ENCODE peak calls at places on chromosomes 13 and 19, in six cellular contexts. A, T, Z, M, V and Y are unnamed samples.

GRCh38 chr13:35889560-35889959 is 241.6 kb downstream of the DCLK1 start:
- DNase-seq in V (no peak), T (peak; percentile 22), Z (no peak), A (no peak), M (no peak), Y (no peak)

GRCh38 chr19:18098891-18099622 is 1.5 kb downstream of the MAST3 start:
- DNase-seq in A (no peak), Z (no peak), V (no peak), T (peak; percentile 26), M (no peak), Y (no peak)

GRCh38 chr13:38394777-38395504 is 45.3 kb downstream of the UFM1 start:
- DNase-seq in T (peak; percentile 57), M (peak; percentile 64), Z (no peak), A (peak; percentile 20), V (no peak), Y (no peak)

GRCh38 chr13:53200498-53201453 is 172.2 kb downstream of the OLFM4 start:
- DNase-seq in A (no peak), M (no peak), Z (no peak), V (peak; percentile 12), T (no peak), Y (no peak)

GRCh38 chr19:6263306-6264076 is 16.3 kb downstream of the MLLT1 start:
- DNase-seq in V (no peak), M (no peak), A (no peak), T (no peak), Z (peak; percentile 47), Y (no peak)

GRCh38 chr13:98592353-98592740 is 15.4 kb upstream of the STK24 start:
- DNase-seq in M (no peak), V (no peak), A (no peak), Z (no peak), T (no peak), Y (no peak)

GRCh38 chr19:844300-844971 is 3.6 kb downstream of the PRTN3 start:
- DNase-seq in A (no peak), V (no peak), T (no peak), M (no peak), Z (no peak), Y (no peak)

GRCh38 chr19:43901395-43902390 is 33.4 kb downstream of the ZNF45 start:
- DNase-seq in A (peak; percentile 79), T (peak; percentile 91), Z (peak; percentile 87), V (peak; percentile 91), M (peak; percentile 85), Y (peak; percentile 77)

GRCh38 chr13:94999871-95000270 is 287.5 kb upstream of the SOX21 start:
- DNase-seq in T (no peak), M (no peak), Z (no peak), A (no peak), V (no peak), Y (no peak)